ENCODE peak calls at places on chromosomes 6 and 20, in eight cellular contexts. R, D, W, K, X, N, V and S are unnamed samples.
A peak's percentile ranks its signal among the peaks of the same experiment; 100 is the strongest.

GRCh38 chr20:9202440-9203080 is 133.7 kb downstream of the PLCB4 start:
- DNase-seq in D (no peak), W (peak; percentile 5), K (no peak), V (no peak), X (no peak), R (no peak), N (no peak), S (peak; percentile 61)

GRCh38 chr6:54602591-54602990 is 244.0 kb upstream of the FAM83B start:
- DNase-seq in R (no peak), N (no peak), W (no peak), K (no peak), V (no peak), D (no peak), X (no peak), S (no peak)

GRCh38 chr6:63936399-63936798 is 300.8 kb downstream of the PHF3 start:
- DNase-seq in D (no peak), W (no peak), K (no peak), X (no peak), N (no peak), V (no peak), R (no peak), S (no peak)

GRCh38 chr6:66183982-66184555 is 477.0 kb upstream of the EYS start:
- DNase-seq in V (no peak), W (no peak), N (no peak), D (no peak), R (no peak), K (no peak), X (no peak), S (no peak)

GRCh38 chr6:116218866-116219265 is 35.0 kb downstream of the TSPYL4 start:
- DNase-seq in N (no peak), R (no peak), W (no peak), D (no peak), K (no peak), V (no peak), X (no peak), S (no peak)

GRCh38 chr6:121961726-121962125 is 437.7 kb upstream of the HSF2 start:
- DNase-seq in W (no peak), D (no peak), V (no peak), K (no peak), N (no peak), X (no peak), R (no peak), S (no peak)

GRCh38 chr6:4305056-4305455 is 169.7 kb upstream of the ECI2 start:
- DNase-seq in D (no peak), X (no peak), N (no peak), K (no peak), V (no peak), W (no peak), R (no peak), S (no peak)

GRCh38 chr6:134480593-134480992 is 162.7 kb upstream of the SGK1 start:
- DNase-seq in R (no peak), X (peak; percentile 33), V (no peak), K (peak; percentile 42), W (no peak), D (no peak), N (no peak), S (peak; percentile 12)

GRCh38 chr20:54267510-54268003 is 59.7 kb downstream of the PFDN4 start:
- DNase-seq in W (no peak), K (peak; percentile 37), D (no peak), R (no peak), V (no peak), X (peak; percentile 32), N (no peak), S (peak; percentile 59)

GRCh38 chr20:4117341-4117740 is 102.0 kb upstream of the RNF24 start:
- DNase-seq in V (no peak), R (no peak), W (no peak), K (no peak), N (no peak), D (no peak), X (no peak), S (no peak)

GRCh38 chr6:161369339-161369738 is 95.5 kb upstream of the AGPAT4 start:
- DNase-seq in W (peak; percentile 93), D (no peak), N (no peak), V (no peak), R (no peak), X (peak; percentile 93), K (peak; percentile 94), S (peak; percentile 93)

GRCh38 chr6:14910692-14911547 is 334.9 kb upstream of the JARID2 start:
- DNase-seq in X (peak; percentile 64), W (no peak), V (no peak), N (no peak), R (peak; percentile 17), K (peak; percentile 28), D (no peak), S (no peak)

GRCh38 chr20:22836877-22837276 is 198.2 kb upstream of the SSTR4 start:
- DNase-seq in V (no peak), D (no peak), R (no peak), K (no peak), X (peak; percentile 37), N (no peak), W (peak; percentile 19), S (no peak)

GRCh38 chr6:33634203-33634727 is 13.1 kb downstream of the ITPR3 start:
- DNase-seq in W (no peak), K (no peak), V (peak; percentile 54), N (peak; percentile 64), X (no peak), D (no peak), R (no peak), S (no peak)

GRCh38 chr6:167845856-167846255 is 19.1 kb downstream of the AFDN start:
- DNase-seq in D (no peak), K (no peak), R (no peak), W (no peak), V (no peak), X (no peak), N (no peak), S (no peak)

GRCh38 chr20:11117808-11118528 is 444.2 kb upstream of the JAG1 start:
- DNase-seq in W (peak; percentile 95), N (no peak), V (no peak), X (peak; percentile 52), R (no peak), D (no peak), K (peak; percentile 94), S (peak; percentile 97)

GRCh38 chr20:25043499-25044260 is 14.3 kb downstream of the ACSS1 start:
- DNase-seq in W (no peak), D (no peak), V (peak; percentile 9), K (no peak), N (no peak), R (no peak), X (no peak), S (no peak)

GRCh38 chr20:41524980-41525613 is 93.1 kb downstream of the CHD6 start:
- DNase-seq in K (peak; percentile 72), N (peak; percentile 85), V (peak; percentile 58), W (peak; percentile 27), D (no peak), R (no peak), X (peak; percentile 67), S (no peak)

GRCh38 chr6:36596359-36596758 is 2.2 kb downstream of the SRSF3 start:
- DNase-seq in R (no peak), X (no peak), N (no peak), D (no peak), W (no peak), K (no peak), V (no peak), S (no peak)

GRCh38 chr20:50663095-50663821 is 28.1 kb downstream of the RIPOR3 start:
- DNase-seq in V (no peak), X (no peak), K (peak; percentile 35), N (no peak), R (no peak), D (no peak), W (no peak), S (peak; percentile 71)

GRCh38 chr6:111858347-111858746 is 14.9 kb downstream of the FYN start:
- DNase-seq in X (no peak), N (no peak), D (no peak), K (no peak), R (no peak), V (no peak), W (no peak), S (no peak)

GRCh38 chr20:36010745-36011326 is 42.4 kb downstream of the CNBD2 start:
- DNase-seq in D (no peak), W (no peak), K (no peak), V (no peak), N (no peak), R (no peak), X (no peak), S (no peak)

GRCh38 chr6:69865126-69865525 is 1.2 kb upstream of the COL19A1 start:
- DNase-seq in V (no peak), D (no peak), R (no peak), K (peak; percentile 69), W (peak; percentile 27), X (peak; percentile 63), N (no peak), S (no peak)

GRCh38 chr6:34568341-34568680 is 12.2 kb upstream of the SPDEF start:
- DNase-seq in R (no peak), D (no peak), X (peak; percentile 55), V (no peak), N (no peak), W (no peak), K (peak; percentile 77), S (no peak)

GRCh38 chr6:43115365-43115764 is 39.3 kb downstream of the PTK7 start:
- DNase-seq in V (no peak), R (no peak), D (no peak), W (no peak), K (peak; percentile 20), N (no peak), X (no peak), S (no peak)

GRCh38 chr6:1003394-1004160 is 308.3 kb upstream of the FOXQ1 start:
- DNase-seq in R (no peak), N (no peak), W (no peak), D (no peak), V (no peak), X (no peak), K (no peak), S (no peak)

GRCh38 chr6:105733556-105734162 is 330.8 kb upstream of the PREP start:
- DNase-seq in N (peak; percentile 23), R (no peak), D (no peak), K (peak; percentile 18), W (no peak), X (peak; percentile 43), V (no peak), S (no peak)

GRCh38 chr20:61963885-61964674 is 101.6 kb downstream of the TAF4 start:
- DNase-seq in X (no peak), K (no peak), R (no peak), W (no peak), D (no peak), V (no peak), N (no peak), S (peak; percentile 2)

GRCh38 chr6:3457710-3458605 is 1.1 kb upstream of the SLC22A23 start:
- DNase-seq in R (peak; percentile 4), X (peak; percentile 31), W (no peak), V (no peak), N (peak; percentile 79), K (peak; percentile 30), D (no peak), S (no peak)